ENCODE peak calls at places on chromosomes 16 and 17, in seven cellular contexts. T is fibroblast of pulmonary artery, C is epithelial cell of esophagus, E is breast epithelium, G is fibroblast of lung, D is tibial nerve, I is astrocyte of the cerebellum. F is an unnamed sample.

GRCh38 chr17:34001246-34001645 is 253.8 kb upstream of the CCL2 start:
- DNase-seq in T (no peak), C (no peak), E (no peak), G (no peak), D (no peak), I (no peak), F (no peak)

GRCh38 chr17:35560703-35561102 is at the start of gene SLFN14:
- DNase-seq in T (no peak), C (no peak), E (no peak), G (no peak), D (no peak), I (no peak), F (no peak)

GRCh38 chr16:85037721-85038120 is 10.1 kb downstream of the KIAA0513 start:
- DNase-seq in T (no peak), C (no peak), E (no peak), G (no peak), D (no peak), I (no peak), F (no peak)

GRCh38 chr17:21392257-21392656 is 16.1 kb downstream of the KCNJ12 start:
- DNase-seq in T (no peak), C (no peak), E (no peak), G (no peak), D (no peak), I (no peak), F (no peak)

GRCh38 chr17:27529230-27529796 is 73.1 kb downstream of the KSR1 start:
- DNase-seq in T (peak; percentile 72), C (peak; percentile 51), E (no peak), G (peak; percentile 86), D (no peak), I (no peak), F (no peak)

GRCh38 chr16:17414421-17414820 is 56.3 kb downstream of the XYLT1 start:
- DNase-seq in T (no peak), C (no peak), E (no peak), G (no peak), D (no peak), I (no peak), F (no peak)

GRCh38 chr17:83155128-83156081 is 76.0 kb downstream of the METRNL start:
- DNase-seq in T (peak; percentile 23), C (no peak), E (peak; percentile 23), G (peak; percentile 19), D (peak; percentile 69), I (peak; percentile 53), F (peak; percentile 75)

GRCh38 chr17:1997587-1998425 is 27.3 kb downstream of the RTN4RL1 start:
- DNase-seq in T (no peak), C (no peak), E (no peak), G (no peak), D (no peak), I (no peak), F (no peak)

GRCh38 chr17:48439875-48440505 is 10.0 kb upstream of the SKAP1 start:
- DNase-seq in T (no peak), C (no peak), E (no peak), G (peak; percentile 34), D (no peak), I (no peak), F (no peak)

GRCh38 chr16:51538707-51539604 is 387.9 kb upstream of the SALL1 start:
- DNase-seq in T (peak; percentile 85), C (peak; percentile 91), E (no peak), G (peak; percentile 93), D (no peak), I (peak; percentile 85), F (peak; percentile 45)

GRCh38 chr17:74059471-74059870 is 144.0 kb upstream of the RPL38 start:
- DNase-seq in T (no peak), C (no peak), E (no peak), G (no peak), D (no peak), I (no peak), F (no peak)

GRCh38 chr16:82509636-82510035 is 117.1 kb upstream of the CDH13 start:
- DNase-seq in T (no peak), C (no peak), E (no peak), G (no peak), D (no peak), I (no peak), F (no peak)

DNA sequence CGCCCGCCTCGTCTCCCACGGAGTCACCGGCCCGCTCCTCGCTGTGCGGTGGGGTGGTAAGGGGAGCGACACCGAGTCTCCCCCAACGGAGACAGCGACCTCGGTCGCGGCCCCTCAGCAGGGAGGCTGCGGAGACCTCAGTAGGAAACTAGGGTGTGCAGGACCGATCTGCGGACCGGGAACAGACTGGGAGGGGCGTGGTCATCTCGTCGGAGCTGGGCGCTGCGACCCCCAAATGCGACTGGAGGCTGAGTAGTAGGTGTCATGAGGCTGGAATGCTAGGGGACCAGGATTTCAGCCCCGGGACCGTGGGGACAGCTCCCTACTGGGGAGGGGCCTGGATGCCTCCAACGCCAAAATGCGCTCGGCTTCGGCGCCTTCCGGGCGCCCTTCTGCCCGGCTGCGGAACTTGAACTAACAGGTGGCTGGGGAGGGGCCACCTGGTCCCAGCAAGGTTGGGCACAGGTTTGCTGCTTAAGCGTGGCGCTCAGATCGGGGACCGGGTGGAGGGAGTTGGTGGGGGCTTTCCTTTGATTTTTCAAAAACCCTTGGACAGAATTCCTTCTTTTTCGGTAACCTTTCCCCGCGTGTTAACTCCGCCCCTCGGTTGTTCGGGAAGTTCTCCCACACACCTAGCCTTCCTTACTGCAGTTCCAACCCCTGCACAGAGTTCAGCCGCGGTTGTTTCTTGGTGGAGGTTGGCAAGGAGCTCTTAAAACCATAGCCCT is 1.5 kb downstream of the CACNG4 start:
- DNase-seq in T (no peak), C (no peak), E (no peak), G (no peak), D (no peak), I (no peak), F (no peak)
- H3K4me3 ChIP-seq in T (no peak overlapping the region), C (peak overlapping the region; percentile 35), E (peak overlapping the region; percentile 29), G (no peak overlapping the region), D (peak overlapping the region; percentile 20), I (peak overlapping the region; percentile 38), F (peak overlapping the region; percentile 42)

GRCh38 chr17:80889897-80890550 is 101.6 kb upstream of the CHMP6 start:
- DNase-seq in T (no peak), C (no peak), E (no peak), G (no peak), D (no peak), I (no peak), F (no peak)

GRCh38 chr17:80890551-80890930 is 101.1 kb upstream of the CHMP6 start:
- DNase-seq in T (no peak), C (no peak), E (no peak), G (no peak), D (no peak), I (no peak), F (no peak)

GRCh38 chr17:80892900-80893603 is 98.6 kb upstream of the CHMP6 start:
- DNase-seq in T (peak; percentile 60), C (peak; percentile 85), E (no peak), G (peak; percentile 76), D (no peak), I (peak; percentile 35), F (no peak)

GRCh38 chr17:80892019-80892855 is 99.4 kb upstream of the CHMP6 start:
- DNase-seq in T (peak; percentile 99), C (peak; percentile 99), E (peak; percentile 54), G (peak; percentile 97), D (peak; percentile 50), I (peak; percentile 95), F (peak; percentile 82)

GRCh38 chr17:80891096-80892018 is 100.3 kb upstream of the CHMP6 start:
- DNase-seq in T (peak; percentile 77), C (peak; percentile 85), E (peak; percentile 51), G (peak; percentile 68), D (no peak), I (peak; percentile 90), F (peak; percentile 33)
- TF ChIP-seq CTCF in T (no peak), C (peak; percentile 22), E (no peak), G (no peak), D (no peak), I (no peak), F (no peak)

DNA sequence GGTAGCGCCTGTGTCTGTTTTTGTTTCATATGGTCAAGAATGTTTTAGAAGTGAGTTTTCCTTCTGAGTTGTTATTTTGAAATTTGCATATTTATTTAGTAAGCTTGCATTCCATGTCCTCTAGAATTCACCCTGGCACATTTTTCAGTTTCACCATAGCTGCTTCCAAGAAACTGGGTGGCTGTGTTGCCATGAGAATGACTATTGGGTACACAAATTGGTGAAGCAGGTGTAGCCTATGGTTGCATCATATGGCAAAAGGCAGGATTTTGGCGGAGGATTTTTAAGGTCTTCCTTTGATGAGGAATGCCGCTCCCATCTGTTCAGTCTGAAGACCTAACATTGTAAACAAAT is 1.3 kb downstream of the HERPUD1 start:
- DNase-seq in T (no peak), C (no peak), E (no peak), G (no peak), D (no peak), I (no peak), F (no peak)
- H3K4me3 ChIP-seq in T (peak overlapping the region; percentile 97), C (peak overlapping the region; percentile 97), E (peak overlapping the region; percentile 98), G (peak overlapping the region; percentile 92), D (peak overlapping the region; percentile 95), I (peak overlapping the region; percentile 99), F (peak overlapping the region; percentile 89)

GRCh38 chr16:69396187-69397061 is 10.6 kb upstream of the TERF2 start:
- DNase-seq in T (peak; percentile 98), C (peak; percentile 92), E (peak; percentile 70), G (peak; percentile 98), D (peak; percentile 94), I (peak; percentile 94), F (peak; percentile 86)
- TF ChIP-seq CTCF in T (peak; percentile 59), C (peak; percentile 61), E (peak; percentile 93), G (peak; percentile 48), D (no peak), I (peak; percentile 50), F (peak; percentile 30)

GRCh38 chr17:76500074-76500744 is 1.0 kb downstream of the RHBDF2 start:
- DNase-seq in T (no peak), C (peak; percentile 34), E (no peak), G (no peak), D (no peak), I (no peak), F (no peak)

GRCh38 chr17:76502326-76503211 is 1.3 kb upstream of the RHBDF2 start:
- DNase-seq in T (no peak), C (no peak), E (no peak), G (no peak), D (no peak), I (no peak), F (no peak)

GRCh38 chr17:76501018-76501826 is at the start of gene RHBDF2:
- DNase-seq in T (peak; percentile 73), C (peak; percentile 90), E (peak; percentile 87), G (peak; percentile 70), D (peak; percentile 79), I (no peak), F (no peak)

GRCh38 chr17:76500745-76501017 is 542 bp downstream of the RHBDF2 start:
- DNase-seq in T (no peak), C (no peak), E (no peak), G (no peak), D (no peak), I (no peak), F (no peak)

DNA sequence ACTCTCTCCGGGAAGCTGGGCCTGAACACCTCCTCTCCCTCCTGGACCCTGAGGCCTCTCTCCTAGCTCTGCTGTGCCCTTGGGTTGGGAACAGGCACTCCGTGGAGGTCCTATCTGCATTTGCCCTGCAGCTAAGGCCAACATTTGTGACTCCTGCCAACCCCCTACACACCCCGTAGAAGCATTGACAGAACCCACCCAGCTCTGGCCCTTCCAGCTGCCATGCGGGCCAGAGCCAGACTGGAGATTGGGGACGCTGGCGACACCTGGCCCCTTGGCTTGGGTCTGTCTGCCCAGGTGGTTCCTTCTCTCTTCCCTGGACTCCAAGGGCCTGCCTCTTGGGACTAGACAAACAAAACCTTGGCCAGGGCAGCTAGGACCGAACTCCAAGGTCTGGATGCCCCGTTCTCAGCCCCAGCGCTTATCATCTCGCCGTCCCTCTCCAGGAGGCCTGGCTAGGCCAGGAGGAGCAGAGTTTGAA is 644 bp upstream of the RHBDF2 start:
- DNase-seq in T (no peak), C (no peak), E (no peak), G (no peak), D (no peak), I (no peak), F (no peak)
- H3K4me3 ChIP-seq in T (peak overlapping the region; percentile 73), C (no peak overlapping the region), E (peak overlapping the region; percentile 67), G (no peak overlapping the region), D (peak overlapping the region; percentile 45), I (peak overlapping the region; percentile 54), F (peak overlapping the region; percentile 66)

F was measured in AG04449.